ENCODE peak calls at places on chromosomes 11 and 22, in ten cellular contexts. One of them, this sample, is unnamed.

GRCh38 chr11:77130763-77131513 is 2.9 kb downstream of the MYO7A start:
- DNase-seq in cardiac fibroblast: no peak
- DNase-seq in H9: no peak
- DNase-seq in A549: no peak
- DNase-seq in GM12865: no peak
- DNase-seq in neural progenitor cell: peak; percentile 12
- DNase-seq in fibroblast of the aortic adventitia: peak; percentile 72
- DNase-seq in PC-3: no peak
- DNase-seq in fibroblast of villous mesenchyme: peak; percentile 41
- DNase-seq in sigmoid colon: no peak
- DNase-seq in this sample: no peak

GRCh38 chr11:133947298-133947905 is 9.4 kb downstream of the IGSF9B start:
- DNase-seq in cardiac fibroblast: peak; percentile 44
- DNase-seq in fibroblast of villous mesenchyme: peak; percentile 32
- DNase-seq in fibroblast of the aortic adventitia: peak; percentile 45
- DNase-seq in A549: peak; percentile 44
- DNase-seq in PC-3: peak; percentile 56
- DNase-seq in GM12865: peak; percentile 24
- DNase-seq in sigmoid colon: no peak
- DNase-seq in H9: peak; percentile 88
- DNase-seq in neural progenitor cell: peak; percentile 91
- DNase-seq in this sample: peak; percentile 63

GRCh38 chr11:129348813-129349212 is 26.8 kb upstream of the BARX2 start:
- DNase-seq in H9: no peak
- DNase-seq in cardiac fibroblast: no peak
- DNase-seq in PC-3: no peak
- DNase-seq in fibroblast of the aortic adventitia: no peak
- DNase-seq in A549: no peak
- DNase-seq in GM12865: no peak
- DNase-seq in sigmoid colon: no peak
- DNase-seq in fibroblast of villous mesenchyme: no peak
- DNase-seq in neural progenitor cell: no peak
- DNase-seq in this sample: no peak

GRCh38 chr11:95147364-95147905 is 57.8 kb downstream of the ENDOD1 start:
- DNase-seq in fibroblast of villous mesenchyme: peak; percentile 96
- DNase-seq in PC-3: peak; percentile 94
- DNase-seq in sigmoid colon: peak; percentile 80
- DNase-seq in fibroblast of the aortic adventitia: peak; percentile 95
- DNase-seq in neural progenitor cell: no peak
- DNase-seq in H9: no peak
- DNase-seq in A549: peak; percentile 33
- DNase-seq in cardiac fibroblast: peak; percentile 86
- DNase-seq in GM12865: no peak
- DNase-seq in this sample: peak; percentile 21

GRCh38 chr22:36356708-36357694 is 30.8 kb downstream of the MYH9 start:
- DNase-seq in sigmoid colon: no peak
- DNase-seq in cardiac fibroblast: peak; percentile 80
- DNase-seq in A549: no peak
- DNase-seq in neural progenitor cell: no peak
- DNase-seq in PC-3: peak; percentile 56
- DNase-seq in fibroblast of the aortic adventitia: no peak
- DNase-seq in GM12865: no peak
- DNase-seq in fibroblast of villous mesenchyme: no peak
- DNase-seq in H9: no peak
- DNase-seq in this sample: no peak

GRCh38 chr22:21029486-21030025 is 2.8 kb downstream of the SLC7A4 start:
- DNase-seq in PC-3: no peak
- DNase-seq in fibroblast of villous mesenchyme: no peak
- DNase-seq in sigmoid colon: no peak
- DNase-seq in A549: no peak
- DNase-seq in neural progenitor cell: no peak
- DNase-seq in GM12865: no peak
- DNase-seq in fibroblast of the aortic adventitia: no peak
- DNase-seq in cardiac fibroblast: no peak
- DNase-seq in H9: peak; percentile 24
- DNase-seq in this sample: no peak

GRCh38 chr11:72179804-72180396 is 12.0 kb upstream of the FOLR1 start:
- DNase-seq in fibroblast of the aortic adventitia: no peak
- DNase-seq in cardiac fibroblast: peak; percentile 7
- DNase-seq in GM12865: no peak
- DNase-seq in H9: no peak
- DNase-seq in sigmoid colon: no peak
- DNase-seq in neural progenitor cell: no peak
- DNase-seq in fibroblast of villous mesenchyme: no peak
- DNase-seq in PC-3: no peak
- DNase-seq in A549: no peak
- DNase-seq in this sample: no peak

GRCh38 chr22:39839917-39840510 is 53.5 kb downstream of the ENTHD1 start:
- DNase-seq in cardiac fibroblast: no peak
- DNase-seq in PC-3: no peak
- DNase-seq in GM12865: peak; percentile 55
- DNase-seq in fibroblast of the aortic adventitia: no peak
- DNase-seq in neural progenitor cell: no peak
- DNase-seq in fibroblast of villous mesenchyme: no peak
- DNase-seq in A549: no peak
- DNase-seq in H9: no peak
- DNase-seq in sigmoid colon: no peak
- DNase-seq in this sample: no peak

GRCh38 chr11:68338041-68338800 is 25.8 kb downstream of the LRP5 start:
- DNase-seq in neural progenitor cell: no peak
- DNase-seq in H9: no peak
- DNase-seq in fibroblast of the aortic adventitia: peak; percentile 44
- DNase-seq in A549: peak; percentile 31
- DNase-seq in PC-3: no peak
- DNase-seq in fibroblast of villous mesenchyme: peak; percentile 22
- DNase-seq in sigmoid colon: no peak
- DNase-seq in GM12865: no peak
- DNase-seq in cardiac fibroblast: peak; percentile 43
- DNase-seq in this sample: no peak

GRCh38 chr22:35860087-35860733 is 142.5 kb downstream of the APOL5 start:
- DNase-seq in sigmoid colon: no peak
- DNase-seq in PC-3: no peak
- DNase-seq in fibroblast of villous mesenchyme: no peak
- DNase-seq in A549: no peak
- DNase-seq in cardiac fibroblast: no peak
- DNase-seq in fibroblast of the aortic adventitia: no peak
- DNase-seq in H9: no peak
- DNase-seq in neural progenitor cell: no peak
- DNase-seq in GM12865: no peak
- DNase-seq in this sample: no peak

GRCh38 chr22:37260396-37260795 is 16.3 kb upstream of the RAC2 start:
- DNase-seq in PC-3: no peak
- DNase-seq in neural progenitor cell: no peak
- DNase-seq in H9: no peak
- DNase-seq in fibroblast of villous mesenchyme: no peak
- DNase-seq in fibroblast of the aortic adventitia: no peak
- DNase-seq in GM12865: no peak
- DNase-seq in sigmoid colon: no peak
- DNase-seq in A549: no peak
- DNase-seq in cardiac fibroblast: no peak
- DNase-seq in this sample: no peak

GRCh38 chr11:57203359-57203758 is 21.6 kb downstream of the LRRC55 start:
- DNase-seq in cardiac fibroblast: no peak
- DNase-seq in PC-3: no peak
- DNase-seq in A549: no peak
- DNase-seq in GM12865: no peak
- DNase-seq in fibroblast of the aortic adventitia: peak; percentile 71
- DNase-seq in fibroblast of villous mesenchyme: peak; percentile 93
- DNase-seq in sigmoid colon: peak; percentile 90
- DNase-seq in H9: no peak
- DNase-seq in neural progenitor cell: peak; percentile 50
- DNase-seq in this sample: no peak

GRCh38 chr22:39144101-39144815 is 8.2 kb downstream of the CBX7 start:
- DNase-seq in fibroblast of villous mesenchyme: peak; percentile 70
- DNase-seq in cardiac fibroblast: peak; percentile 27
- DNase-seq in A549: no peak
- DNase-seq in sigmoid colon: peak; percentile 66
- DNase-seq in fibroblast of the aortic adventitia: peak; percentile 43
- DNase-seq in H9: peak; percentile 56
- DNase-seq in GM12865: peak; percentile 82
- DNase-seq in PC-3: peak; percentile 17
- DNase-seq in neural progenitor cell: peak; percentile 36
- DNase-seq in this sample: peak; percentile 35

GRCh38 chr11:118663929-118664328 is 15.5 kb downstream of the TREH start:
- DNase-seq in GM12865: no peak
- DNase-seq in neural progenitor cell: no peak
- DNase-seq in fibroblast of the aortic adventitia: no peak
- DNase-seq in H9: peak; percentile 19
- DNase-seq in A549: no peak
- DNase-seq in PC-3: no peak
- DNase-seq in cardiac fibroblast: no peak
- DNase-seq in sigmoid colon: no peak
- DNase-seq in fibroblast of villous mesenchyme: no peak
- DNase-seq in this sample: no peak

GRCh38 chr11:20762112-20762511 is 92.7 kb downstream of the NELL1 start:
- DNase-seq in PC-3: no peak
- DNase-seq in fibroblast of villous mesenchyme: no peak
- DNase-seq in GM12865: no peak
- DNase-seq in A549: no peak
- DNase-seq in H9: no peak
- DNase-seq in neural progenitor cell: peak; percentile 12
- DNase-seq in sigmoid colon: no peak
- DNase-seq in fibroblast of the aortic adventitia: no peak
- DNase-seq in cardiac fibroblast: no peak
- DNase-seq in this sample: no peak

GRCh38 chr11:2685566-2686359 is 14.0 kb downstream of the KCNQ1OT1 start:
- DNase-seq in H9: no peak
- DNase-seq in neural progenitor cell: no peak
- DNase-seq in cardiac fibroblast: no peak
- DNase-seq in PC-3: no peak
- DNase-seq in fibroblast of villous mesenchyme: no peak
- DNase-seq in sigmoid colon: peak; percentile 26
- DNase-seq in fibroblast of the aortic adventitia: no peak
- DNase-seq in A549: no peak
- DNase-seq in GM12865: no peak
- DNase-seq in this sample: no peak

GRCh38 chr11:11588890-11589289 is 32.9 kb downstream of the GALNT18 start:
- DNase-seq in sigmoid colon: no peak
- DNase-seq in cardiac fibroblast: no peak
- DNase-seq in H9: peak; percentile 18
- DNase-seq in fibroblast of the aortic adventitia: peak; percentile 25
- DNase-seq in A549: no peak
- DNase-seq in fibroblast of villous mesenchyme: no peak
- DNase-seq in PC-3: no peak
- DNase-seq in neural progenitor cell: no peak
- DNase-seq in GM12865: no peak
- DNase-seq in this sample: no peak

GRCh38 chr22:22148905-22149304 is 95.7 kb upstream of the VPREB1 start:
- DNase-seq in sigmoid colon: no peak
- DNase-seq in neural progenitor cell: no peak
- DNase-seq in PC-3: no peak
- DNase-seq in GM12865: no peak
- DNase-seq in cardiac fibroblast: no peak
- DNase-seq in fibroblast of villous mesenchyme: no peak
- DNase-seq in H9: no peak
- DNase-seq in A549: no peak
- DNase-seq in fibroblast of the aortic adventitia: no peak
- DNase-seq in this sample: no peak

GRCh38 chr22:22141031-22141430 is 103.6 kb upstream of the VPREB1 start:
- DNase-seq in A549: no peak
- DNase-seq in fibroblast of the aortic adventitia: no peak
- DNase-seq in GM12865: no peak
- DNase-seq in neural progenitor cell: no peak
- DNase-seq in fibroblast of villous mesenchyme: no peak
- DNase-seq in cardiac fibroblast: no peak
- DNase-seq in sigmoid colon: no peak
- DNase-seq in PC-3: no peak
- DNase-seq in H9: no peak
- DNase-seq in this sample: no peak

GRCh38 chr22:22141771-22142591 is 102.6 kb upstream of the VPREB1 start:
- DNase-seq in fibroblast of villous mesenchyme: no peak
- DNase-seq in neural progenitor cell: no peak
- DNase-seq in H9: no peak
- DNase-seq in A549: no peak
- DNase-seq in cardiac fibroblast: no peak
- DNase-seq in GM12865: no peak
- DNase-seq in PC-3: no peak
- DNase-seq in sigmoid colon: no peak
- DNase-seq in fibroblast of the aortic adventitia: peak; percentile 9
- DNase-seq in this sample: no peak

GRCh38 chr22:22143448-22143847 is 101.1 kb upstream of the VPREB1 start:
- DNase-seq in neural progenitor cell: no peak
- DNase-seq in PC-3: no peak
- DNase-seq in GM12865: no peak
- DNase-seq in fibroblast of villous mesenchyme: no peak
- DNase-seq in fibroblast of the aortic adventitia: no peak
- DNase-seq in H9: no peak
- DNase-seq in A549: no peak
- DNase-seq in cardiac fibroblast: no peak
- DNase-seq in sigmoid colon: no peak
- DNase-seq in this sample: no peak

GRCh38 chr22:22144858-22145257 is 99.7 kb upstream of the VPREB1 start:
- DNase-seq in fibroblast of villous mesenchyme: no peak
- DNase-seq in fibroblast of the aortic adventitia: peak; percentile 25
- DNase-seq in cardiac fibroblast: peak; percentile 20
- DNase-seq in GM12865: no peak
- DNase-seq in A549: no peak
- DNase-seq in sigmoid colon: no peak
- DNase-seq in PC-3: peak; percentile 27
- DNase-seq in H9: no peak
- DNase-seq in neural progenitor cell: no peak
- DNase-seq in this sample: no peak
- TF ChIP-seq CTCF in fibroblast of villous mesenchyme: peak; percentile 12
- TF ChIP-seq CTCF in fibroblast of the aortic adventitia: peak; percentile 39
- TF ChIP-seq CTCF in cardiac fibroblast: peak; percentile 19
- TF ChIP-seq CTCF in GM12865: no peak
- TF ChIP-seq CTCF in A549: no peak
- TF ChIP-seq CTCF in sigmoid colon: no peak
- TF ChIP-seq CTCF in PC-3: peak; percentile 37
- TF ChIP-seq CTCF in H9: peak; percentile 48
- TF ChIP-seq CTCF in neural progenitor cell: peak; percentile 22
- TF ChIP-seq CTCF in this sample: peak; percentile 11

GRCh38 chr11:32831241-32831640 is 1.5 kb downstream of the PRRG4 start:
- DNase-seq in neural progenitor cell: no peak
- DNase-seq in GM12865: no peak
- DNase-seq in cardiac fibroblast: no peak
- DNase-seq in H9: no peak
- DNase-seq in fibroblast of villous mesenchyme: no peak
- DNase-seq in PC-3: no peak
- DNase-seq in A549: no peak
- DNase-seq in fibroblast of the aortic adventitia: no peak
- DNase-seq in sigmoid colon: no peak
- DNase-seq in this sample: no peak
- TF ChIP-seq CTCF in neural progenitor cell: no peak
- TF ChIP-seq CTCF in GM12865: no peak
- TF ChIP-seq CTCF in cardiac fibroblast: no peak
- TF ChIP-seq CTCF in H9: no peak
- TF ChIP-seq CTCF in fibroblast of villous mesenchyme: no peak
- TF ChIP-seq CTCF in PC-3: no peak
- TF ChIP-seq CTCF in A549: no peak
- TF ChIP-seq CTCF in fibroblast of the aortic adventitia: no peak
- TF ChIP-seq CTCF in sigmoid colon: no peak
- TF ChIP-seq CTCF in this sample: no peak

GRCh38 chr11:4551346-4551979 is 6.5 kb downstream of the OR52M1 start:
- DNase-seq in cardiac fibroblast: peak; percentile 35
- DNase-seq in fibroblast of the aortic adventitia: peak; percentile 12
- DNase-seq in neural progenitor cell: peak; percentile 10
- DNase-seq in H9: peak; percentile 30
- DNase-seq in sigmoid colon: no peak
- DNase-seq in A549: peak; percentile 19
- DNase-seq in PC-3: peak; percentile 42
- DNase-seq in GM12865: peak; percentile 12
- DNase-seq in fibroblast of villous mesenchyme: peak; percentile 3
- DNase-seq in this sample: peak; percentile 8
- TF ChIP-seq CTCF in cardiac fibroblast: peak; percentile 41
- TF ChIP-seq CTCF in fibroblast of the aortic adventitia: peak; percentile 26
- TF ChIP-seq CTCF in neural progenitor cell: peak; percentile 46
- TF ChIP-seq CTCF in H9: peak; percentile 68
- TF ChIP-seq CTCF in sigmoid colon: no peak
- TF ChIP-seq CTCF in A549: peak; percentile 32
- TF ChIP-seq CTCF in PC-3: peak; percentile 65
- TF ChIP-seq CTCF in GM12865: peak; percentile 34
- TF ChIP-seq CTCF in fibroblast of villous mesenchyme: peak; percentile 18
- TF ChIP-seq CTCF in this sample: peak; percentile 54

GRCh38 chr11:110486176-110486575 is 56.4 kb downstream of the FDX1 start:
- DNase-seq in A549: no peak
- DNase-seq in H9: no peak
- DNase-seq in PC-3: no peak
- DNase-seq in neural progenitor cell: no peak
- DNase-seq in GM12865: no peak
- DNase-seq in fibroblast of the aortic adventitia: no peak
- DNase-seq in fibroblast of villous mesenchyme: no peak
- DNase-seq in sigmoid colon: no peak
- DNase-seq in cardiac fibroblast: no peak
- DNase-seq in this sample: no peak
- TF ChIP-seq CTCF in A549: no peak
- TF ChIP-seq CTCF in H9: no peak
- TF ChIP-seq CTCF in PC-3: no peak
- TF ChIP-seq CTCF in neural progenitor cell: no peak
- TF ChIP-seq CTCF in GM12865: no peak
- TF ChIP-seq CTCF in fibroblast of the aortic adventitia: no peak
- TF ChIP-seq CTCF in fibroblast of villous mesenchyme: no peak
- TF ChIP-seq CTCF in sigmoid colon: no peak
- TF ChIP-seq CTCF in cardiac fibroblast: no peak
- TF ChIP-seq CTCF in this sample: no peak